ENCODE peak calls at places on chromosomes 11 and 22, in six cellular contexts. Z, I, D, Y, F and O are unnamed samples.

GRCh38 chr11:68509105-68509504 is 48.6 kb downstream of the PPP6R3 start:
- DNase-seq in Z (no peak), I (no peak), D (peak; percentile 11), Y (no peak), F (no peak), O (no peak)

GRCh38 chr22:30074994-30075393 is 5.3 kb upstream of the HORMAD2 start:
- DNase-seq in Z (no peak), I (no peak), D (no peak), Y (no peak), F (no peak), O (no peak)

GRCh38 chr11:67493548-67494370 is 10.9 kb downstream of the AIP start:
- DNase-seq in Z (no peak), I (no peak), D (no peak), Y (no peak), F (no peak), O (no peak)

GRCh38 chr11:6778518-6778917 is 4.3 kb upstream of the OR2AG1 start:
- DNase-seq in Z (no peak), I (no peak), D (no peak), Y (no peak), F (no peak), O (no peak)

GRCh38 chr11:34595391-34595790 is 25.5 kb upstream of the EHF start:
- DNase-seq in Z (no peak), I (no peak), D (no peak), Y (no peak), F (no peak), O (no peak)

GRCh38 chr11:12061851-12062560 is 48.4 kb upstream of the MICAL2 start:
- DNase-seq in Z (no peak), I (no peak), D (no peak), Y (no peak), F (no peak), O (no peak)

GRCh38 chr11:100004541-100004940 is 682.5 kb upstream of the ARHGAP42 start:
- DNase-seq in Z (no peak), I (peak; percentile 66), D (no peak), Y (no peak), F (no peak), O (no peak)

GRCh38 chr11:74678041-74678440 is 53.2 kb downstream of the CHRDL2 start:
- DNase-seq in Z (no peak), I (no peak), D (no peak), Y (no peak), F (no peak), O (peak; percentile 19)

GRCh38 chr11:26187639-26188038 is 144.3 kb upstream of the ANO3 start:
- DNase-seq in Z (no peak), I (peak; percentile 87), D (peak; percentile 82), Y (no peak), F (no peak), O (no peak)

GRCh38 chr11:32437406-32438345 is 2.3 kb upstream of the WT1 start:
- DNase-seq in Z (no peak), I (no peak), D (no peak), Y (no peak), F (no peak), O (peak; percentile 57)

GRCh38 chr22:39498802-39499201 is 3.3 kb upstream of the MIEF1 start:
- DNase-seq in Z (no peak), I (no peak), D (no peak), Y (no peak), F (no peak), O (no peak)

GRCh38 chr22:44352378-44353062 is 39.8 kb upstream of the SHISAL1 start:
- DNase-seq in Z (no peak), I (no peak), D (no peak), Y (peak; percentile 8), F (no peak), O (no peak)

GRCh38 chr22:47583959-47584562 is 821.6 kb downstream of the TBC1D22A start:
- DNase-seq in Z (no peak), I (no peak), D (no peak), Y (no peak), F (no peak), O (no peak)

GRCh38 chr11:75888391-75888790 is 73.4 kb downstream of the UVRAG start:
- DNase-seq in Z (no peak), I (no peak), D (no peak), Y (no peak), F (no peak), O (no peak)
- H3K4me1 ChIP-seq in Z (no peaks in the 10 kb centered on the region), I (peaks cover 9% of the 10 kb centered on the region), D (no peaks in the 10 kb centered on the region), Y (no peaks in the 10 kb centered on the region), F (no peaks in the 10 kb centered on the region), O (no peaks in the 10 kb centered on the region)

GRCh38 chr11:66104057-66104638 is 34.1 kb downstream of the PACS1 start:
- DNase-seq in Z (no peak), I (no peak), D (no peak), Y (no peak), F (no peak), O (no peak)

GRCh38 chr11:66101055-66101454 is 31.0 kb downstream of the PACS1 start:
- DNase-seq in Z (no peak), I (no peak), D (no peak), Y (no peak), F (no peak), O (no peak)

GRCh38 chr11:66100272-66101037 is 30.4 kb downstream of the PACS1 start:
- DNase-seq in Z (peak; percentile 36), I (no peak), D (no peak), Y (peak; percentile 56), F (peak; percentile 68), O (peak; percentile 35)
- H3K4me3 ChIP-seq in Z (no peak overlapping the region), I (no peak overlapping the region), D (no peak overlapping the region), Y (no peak overlapping the region), F (no peak overlapping the region), O (no peak overlapping the region)

GRCh38 chr11:62565100-62565802 is 8.4 kb downstream of the EEF1G start:
- DNase-seq in Z (no peak), I (no peak), D (no peak), Y (no peak), F (no peak), O (no peak)
- H3K4me1 ChIP-seq in Z (peaks cover 82% of the 10 kb centered on the region), I (peaks cover 9% of the 10 kb centered on the region), D (no peaks in the 10 kb centered on the region), Y (peaks cover 36% of the 10 kb centered on the region), F (peaks cover 4% of the 10 kb centered on the region), O (peaks cover 3% of the 10 kb centered on the region)

GRCh38 chr22:23836692-23837495 is 1.9 kb downstream of the DERL3 start:
- DNase-seq in Z (no peak), I (no peak), D (no peak), Y (peak; percentile 8), F (no peak), O (no peak)
- H3K4me3 ChIP-seq in Z (no peak overlapping the region), I (no peak overlapping the region), D (no peak overlapping the region), Y (no peak overlapping the region), F (no peak overlapping the region), O (no peak overlapping the region)

GRCh38 chr22:23073506-23074229 is 3.3 kb downstream of the GNAZ start:
- DNase-seq in Z (no peak), I (no peak), D (no peak), Y (peak; percentile 7), F (no peak), O (no peak)
- H3K4me1 ChIP-seq in Z (peaks cover 7% of the 10 kb centered on the region), I (no peaks in the 10 kb centered on the region), D (no peaks in the 10 kb centered on the region), Y (no peaks in the 10 kb centered on the region), F (no peaks in the 10 kb centered on the region), O (peaks cover 3% of the 10 kb centered on the region)